ENCODE peak calls at places on chromosomes 13 and 19, in six cellular contexts. One of them, this sample, is unnamed.
A peak's percentile ranks its signal among the peaks of the same experiment; 100 is the strongest.

GRCh38 chr19:5339950-5340636 is 519 bp downstream of the PTPRS start:
- DNase-seq in foreskin melanocyte: no peak
- DNase-seq in body of pancreas: no peak
- DNase-seq in Peyer's patch: no peak
- DNase-seq in HAP-1: peak; percentile 8
- DNase-seq in A549: peak; percentile 46
- DNase-seq in this sample: no peak

GRCh38 chr19:38388310-38389100 is at the start of gene SPRED3:
- DNase-seq in body of pancreas: peak; percentile 47
- DNase-seq in A549: peak; percentile 79
- DNase-seq in foreskin melanocyte: no peak
- DNase-seq in HAP-1: no peak
- DNase-seq in Peyer's patch: peak; percentile 54
- DNase-seq in this sample: no peak

GRCh38 chr19:920051-920857 is 3.1 kb downstream of the KISS1R start:
- DNase-seq in A549: no peak
- DNase-seq in Peyer's patch: no peak
- DNase-seq in HAP-1: no peak
- DNase-seq in body of pancreas: no peak
- DNase-seq in foreskin melanocyte: no peak
- DNase-seq in this sample: no peak

GRCh38 chr13:42274386-42275097 is 2.6 kb downstream of the AKAP11 start:
- DNase-seq in A549: no peak
- DNase-seq in Peyer's patch: no peak
- DNase-seq in body of pancreas: no peak
- DNase-seq in foreskin melanocyte: no peak
- DNase-seq in HAP-1: no peak
- DNase-seq in this sample: no peak

GRCh38 chr13:21849323-21849722 is 178.4 kb downstream of the FGF9 start:
- DNase-seq in HAP-1: no peak
- DNase-seq in body of pancreas: peak; percentile 34
- DNase-seq in foreskin melanocyte: no peak
- DNase-seq in A549: no peak
- DNase-seq in Peyer's patch: no peak
- DNase-seq in this sample: no peak

GRCh38 chr13:31111136-31111535 is 50.6 kb downstream of the HSPH1 start:
- DNase-seq in A549: no peak
- DNase-seq in foreskin melanocyte: no peak
- DNase-seq in HAP-1: no peak
- DNase-seq in body of pancreas: no peak
- DNase-seq in Peyer's patch: no peak
- DNase-seq in this sample: no peak

GRCh38 chr19:54451997-54452396 is 3.0 kb downstream of the LENG8 start:
- DNase-seq in Peyer's patch: no peak
- DNase-seq in A549: no peak
- DNase-seq in HAP-1: no peak
- DNase-seq in body of pancreas: no peak
- DNase-seq in foreskin melanocyte: no peak
- DNase-seq in this sample: no peak

GRCh38 chr13:24063281-24063851 is 97.2 kb upstream of the SPATA13 start:
- DNase-seq in A549: no peak
- DNase-seq in HAP-1: no peak
- DNase-seq in body of pancreas: no peak
- DNase-seq in foreskin melanocyte: no peak
- DNase-seq in Peyer's patch: no peak
- DNase-seq in this sample: no peak

GRCh38 chr19:50171752-50172151 is 8.7 kb upstream of the IZUMO2 start:
- DNase-seq in A549: no peak
- DNase-seq in foreskin melanocyte: no peak
- DNase-seq in Peyer's patch: no peak
- DNase-seq in HAP-1: no peak
- DNase-seq in body of pancreas: no peak
- DNase-seq in this sample: no peak

GRCh38 chr19:41325947-41326706 is 16.2 kb downstream of the CCDC97 start:
- DNase-seq in body of pancreas: peak; percentile 41
- DNase-seq in A549: no peak
- DNase-seq in Peyer's patch: no peak
- DNase-seq in foreskin melanocyte: no peak
- DNase-seq in HAP-1: no peak
- DNase-seq in this sample: no peak